ENCODE peak calls at places on chromosome 22, in five cellular contexts. U, C, F, Q and B are unnamed samples.
A peak's percentile ranks its signal among the peaks of the same experiment; 100 is the strongest.

GRCh38 chr22:50146440-50147228 is 23.9 kb upstream of the PANX2 start:
- DNase-seq in F (peak; percentile 98), C (peak; percentile 39), Q (no peak), U (no peak), B (no peak)

GRCh38 chr22:44576311-44577260 is 78.6 kb upstream of the RTL6 start:
- DNase-seq in U (no peak), Q (no peak), C (no peak), F (no peak), B (no peak)

GRCh38 chr22:47279337-47279736 is 516.9 kb downstream of the TBC1D22A start:
- DNase-seq in F (no peak), Q (no peak), C (no peak), U (no peak), B (no peak)

GRCh38 chr22:30325065-30325720 is 1.5 kb downstream of the TBC1D10A start:
- DNase-seq in F (peak; percentile 98), Q (no peak), C (no peak), U (no peak), B (no peak)

GRCh38 chr22:43216738-43217137 is 29.8 kb upstream of the TTLL12 start:
- DNase-seq in F (no peak), C (no peak), U (peak; percentile 4), Q (no peak), B (no peak)

GRCh38 chr22:37624017-37624365 is 15.4 kb downstream of the GGA1 start:
- DNase-seq in F (no peak), C (no peak), Q (no peak), U (no peak), B (no peak)

GRCh38 chr22:43925433-43926348 is 2.1 kb downstream of the PNPLA3 start:
- DNase-seq in U (peak; percentile 21), F (peak; percentile 86), Q (no peak), C (no peak), B (no peak)

GRCh38 chr22:35642305-35642741 is 5.9 kb upstream of the APOL6 start:
- DNase-seq in C (no peak), Q (no peak), U (no peak), F (peak; percentile 93), B (no peak)

GRCh38 chr22:26134654-26135330 is 34.5 kb upstream of the SEZ6L start:
- DNase-seq in F (no peak), U (no peak), C (no peak), Q (no peak), B (no peak)

GRCh38 chr22:19641254-19641982 is 72.9 kb upstream of the SEPTIN5 start:
- DNase-seq in U (no peak), Q (no peak), C (no peak), F (peak; percentile 39), B (no peak)

GRCh38 chr22:36461665-36462474 is 19.6 kb downstream of the TXN2 start:
- DNase-seq in C (no peak), Q (no peak), F (peak; percentile 88), U (no peak), B (no peak)

GRCh38 chr22:40636380-40637180 is at the start of gene MRTFA:
- DNase-seq in C (peak; percentile 100), F (peak; percentile 96), U (peak; percentile 97), Q (peak; percentile 100), B (peak; percentile 90)

GRCh38 chr22:50314455-50315288 is 7.2 kb upstream of the PLXNB2 start:
- DNase-seq in F (peak; percentile 66), Q (peak; percentile 28), U (no peak), C (no peak), B (no peak)

GRCh38 chr22:36775589-36775965 is 342 bp downstream of the IFT27 start:
- DNase-seq in U (no peak), C (no peak), F (no peak), Q (peak; percentile 13), B (no peak)

GRCh38 chr22:37749223-37749622 is 52.4 kb downstream of the TRIOBP start:
- DNase-seq in U (no peak), Q (no peak), C (no peak), F (no peak), B (no peak)

GRCh38 chr22:31496735-31497146 is 405 bp downstream of the SFI1 start:
- DNase-seq in Q (peak; percentile 35), U (no peak), F (no peak), C (no peak), B (no peak)

GRCh38 chr22:40542821-40543540 is 93.5 kb downstream of the MRTFA start:
- DNase-seq in Q (no peak), F (no peak), C (no peak), U (no peak), B (no peak)

GRCh38 chr22:43922123-43922522 is 1.5 kb upstream of the PNPLA3 start:
- DNase-seq in F (peak; percentile 11), U (no peak), C (no peak), Q (no peak), B (no peak)

GRCh38 chr22:50436841-50437341 is 37.9 kb downstream of the SBF1 start:
- DNase-seq in F (peak; percentile 54), C (no peak), U (no peak), Q (no peak), B (no peak)

GRCh38 chr22:33919591-33920501 is at the start of gene LARGE1:
- DNase-seq in F (peak; percentile 79), C (no peak), Q (no peak), U (no peak), B (no peak)

GRCh38 chr22:24095816-24096215 is 84.7 kb downstream of the CABIN1 start:
- DNase-seq in U (no peak), C (no peak), Q (no peak), F (peak; percentile 66), B (no peak)

GRCh38 chr22:19958083-19959042 is 16.7 kb upstream of the TXNRD2 start:
- DNase-seq in Q (no peak), U (no peak), C (no peak), F (no peak), B (no peak)

GRCh38 chr22:41598081-41598480 is 8.4 kb upstream of the PMM1 start:
- DNase-seq in C (peak; percentile 24), U (no peak), Q (no peak), F (peak; percentile 99), B (no peak)

GRCh38 chr22:32528984-32529982 is 54.7 kb downstream of the FBXO7 start:
- DNase-seq in U (no peak), Q (peak; percentile 7), F (peak; percentile 97), C (peak; percentile 54), B (peak; percentile 29)

GRCh38 chr22:23263651-23264555 is 83.6 kb downstream of the BCR start:
- DNase-seq in Q (peak; percentile 9), C (no peak), F (no peak), U (no peak), B (no peak)

GRCh38 chr22:47354668-47355387 is 592.4 kb downstream of the TBC1D22A start:
- DNase-seq in Q (no peak), U (no peak), F (no peak), C (no peak), B (no peak)

GRCh38 chr22:46727813-46728364 is 10.2 kb downstream of the CERK start:
- DNase-seq in Q (no peak), F (peak; percentile 10), U (no peak), C (no peak), B (no peak)

GRCh38 chr22:35656284-35656752 is 8.1 kb downstream of the APOL6 start:
- DNase-seq in Q (no peak), U (no peak), C (no peak), F (no peak), B (no peak)

GRCh38 chr22:30922151-30922611 is 46.4 kb downstream of the MORC2 start:
- DNase-seq in C (no peak), F (peak; percentile 78), Q (peak; percentile 63), U (no peak), B (no peak)

GRCh38 chr22:20131856-20132685 is 467 bp downstream of the ZDHHC8 start:
- DNase-seq in F (peak; percentile 94), C (no peak), Q (peak; percentile 12), U (no peak), B (no peak)

GRCh38 chr22:50604256-50604580 is 3.6 kb downstream of the MAPK8IP2 start:
- DNase-seq in Q (no peak), F (peak; percentile 67), U (no peak), C (no peak), B (no peak)

GRCh38 chr22:38148252-38148651 is 33.4 kb downstream of the PLA2G6 start:
- DNase-seq in Q (no peak), C (peak; percentile 43), U (no peak), F (peak; percentile 65), B (no peak)

GRCh38 chr22:36761553-36762240 is 14.2 kb downstream of the IFT27 start:
- DNase-seq in C (no peak), F (peak; percentile 37), U (no peak), Q (no peak), B (no peak)

GRCh38 chr22:41217553-41218157 is 12.5 kb downstream of the L3MBTL2 start:
- DNase-seq in F (peak; percentile 91), Q (no peak), U (no peak), C (peak; percentile 23), B (no peak)

GRCh38 chr22:24331468-24332440 is 61.1 kb downstream of the SPECC1L start:
- DNase-seq in F (no peak), C (no peak), Q (no peak), U (no peak), B (no peak)

GRCh38 chr22:48332438-48333322 is 1495.0 kb downstream of the BRD1 start:
- DNase-seq in Q (no peak), F (peak; percentile 31), C (no peak), U (no peak), B (no peak)

GRCh38 chr22:43537019-43537585 is 125.3 kb downstream of the MPPED1 start:
- DNase-seq in C (no peak), F (no peak), U (no peak), Q (no peak), B (no peak)